ENCODE peak calls at places on chromosomes 12 and 14, in ten cellular contexts. V is left ventricle myocardium inferior; X is RWPE1; C is MCF 10A; K is stomach; G is breast epithelium; Q is lower leg skin; J is spleen; T is astrocyte of the spinal cord; S is CD8-positive, alpha-beta T cell. B is an unnamed sample.

GRCh38 chr12:90211017-90211416 is 502.4 kb upstream of the ATP2B1 start:
- DNase-seq in V (no peak), X (peak; percentile 84), C (peak; percentile 61), K (no peak), G (no peak), Q (no peak), J (no peak), T (peak; percentile 57), S (no peak), B (no peak)

GRCh38 chr14:51462182-51462581 is 189.5 kb upstream of the FRMD6 start:
- DNase-seq in V (no peak), X (peak; percentile 21), C (peak; percentile 38), K (no peak), G (no peak), Q (no peak), J (no peak), T (no peak), S (no peak), B (no peak)

GRCh38 chr12:124474709-124475108 is 92.7 kb downstream of the NCOR2 start:
- DNase-seq in V (peak; percentile 80), X (no peak), C (no peak), K (no peak), G (no peak), Q (no peak), J (no peak), T (no peak), S (no peak), B (peak; percentile 71)

GRCh38 chr12:47302111-47302597 is 222.4 kb upstream of the AMIGO2 start:
- DNase-seq in V (no peak), X (no peak), C (no peak), K (no peak), G (no peak), Q (no peak), J (no peak), T (no peak), S (no peak), B (no peak)

GRCh38 chr12:6264402-6265037 is 46.0 kb upstream of the PLEKHG6 start:
- DNase-seq in V (no peak), X (no peak), C (no peak), K (peak; percentile 78), G (no peak), Q (no peak), J (peak; percentile 23), T (no peak), S (no peak), B (peak; percentile 91)

GRCh38 chr14:103594265-103594664 is 31.5 kb downstream of the COA8 start:
- DNase-seq in V (peak; percentile 28), X (peak; percentile 65), C (peak; percentile 13), K (no peak), G (no peak), Q (no peak), J (no peak), T (peak; percentile 83), S (no peak), B (peak; percentile 82)

GRCh38 chr14:60095781-60096450 is 4.2 kb downstream of the PCNX4 start:
- DNase-seq in V (no peak), X (no peak), C (no peak), K (no peak), G (no peak), Q (no peak), J (no peak), T (peak; percentile 56), S (no peak), B (no peak)

GRCh38 chr12:52681551-52682380 is 1.6 kb upstream of the KRT1 start:
- DNase-seq in V (no peak), X (no peak), C (no peak), K (no peak), G (peak; percentile 9), Q (no peak), J (no peak), T (no peak), S (peak; percentile 51), B (no peak)

GRCh38 chr14:69749956-69750355 is 17.0 kb upstream of the SRSF5 start:
- DNase-seq in V (no peak), X (no peak), C (no peak), K (no peak), G (no peak), Q (no peak), J (no peak), T (no peak), S (no peak), B (no peak)

GRCh38 chr14:35531960-35532747 is 1.8 kb upstream of the INSM2 start:
- DNase-seq in V (no peak), X (no peak), C (no peak), K (no peak), G (no peak), Q (no peak), J (no peak), T (no peak), S (no peak), B (no peak)

GRCh38 chr12:97561321-97562230 is 99.0 kb downstream of the RMST start:
- DNase-seq in V (no peak), X (no peak), C (no peak), K (no peak), G (no peak), Q (no peak), J (no peak), T (no peak), S (no peak), B (no peak)

GRCh38 chr14:100223332-100224171 is 15.4 kb upstream of the YY1 start:
- DNase-seq in V (no peak), X (no peak), C (no peak), K (no peak), G (no peak), Q (no peak), J (peak; percentile 15), T (no peak), S (no peak), B (no peak)

GRCh38 chr12:113697646-113698504 is 226.2 kb upstream of the LHX5 start:
- DNase-seq in V (no peak), X (no peak), C (no peak), K (no peak), G (no peak), Q (no peak), J (no peak), T (no peak), S (no peak), B (no peak)

GRCh38 chr12:130829391-130830245 is 9.4 kb downstream of the STX2 start:
- DNase-seq in V (no peak), X (no peak), C (no peak), K (no peak), G (no peak), Q (peak; percentile 80), J (no peak), T (no peak), S (no peak), B (no peak)

GRCh38 chr12:3033538-3033865 is 43.7 kb upstream of the TSPAN9 start:
- DNase-seq in V (no peak), X (no peak), C (no peak), K (no peak), G (no peak), Q (no peak), J (no peak), T (no peak), S (no peak), B (no peak)

GRCh38 chr14:105158804-105159203 is 9.8 kb downstream of the JAG2 start:
- DNase-seq in V (no peak), X (no peak), C (no peak), K (no peak), G (no peak), Q (no peak), J (no peak), T (no peak), S (no peak), B (no peak)

GRCh38 chr14:99668998-99669314 is 15.1 kb upstream of the CYP46A1 start:
- DNase-seq in V (no peak), X (no peak), C (no peak), K (no peak), G (no peak), Q (no peak), J (no peak), T (no peak), S (no peak), B (no peak)

GRCh38 chr12:15227004-15227679 is 5.9 kb upstream of the RERG start:
- DNase-seq in V (peak; percentile 35), X (peak; percentile 28), C (peak; percentile 87), K (peak; percentile 59), G (no peak), Q (no peak), J (no peak), T (peak; percentile 65), S (no peak), B (peak; percentile 59)
- TF ChIP-seq CTCF in V (peak; percentile 67), X (peak; percentile 45), C (peak; percentile 59), K (peak; percentile 61), G (peak; percentile 44), Q (no peak), J (peak; percentile 4), T (peak; percentile 85), S (peak; percentile 51), B (peak; percentile 55)

GRCh38 chr12:11209098-11209497 is 22.4 kb upstream of the TAS2R42 start:
- DNase-seq in V (no peak), X (no peak), C (no peak), K (no peak), G (no peak), Q (no peak), J (no peak), T (no peak), S (no peak), B (no peak)
- TF ChIP-seq CTCF in V (no peak), X (no peak), C (no peak), K (no peak), G (no peak), Q (no peak), J (no peak), T (no peak), S (no peak), B (no peak)

GRCh38 chr14:101704140-101704539 is 57.4 kb upstream of the PPP2R5C start:
- DNase-seq in V (no peak), X (no peak), C (no peak), K (no peak), G (no peak), Q (peak; percentile 50), J (no peak), T (no peak), S (no peak), B (no peak)

GRCh38 chr14:101706509-101707284 is 54.8 kb upstream of the PPP2R5C start:
- DNase-seq in V (no peak), X (no peak), C (no peak), K (no peak), G (no peak), Q (peak; percentile 84), J (no peak), T (no peak), S (no peak), B (peak; percentile 75)

GRCh38 chr14:101707863-101708620 is 53.5 kb upstream of the PPP2R5C start:
- DNase-seq in V (no peak), X (no peak), C (no peak), K (no peak), G (no peak), Q (peak; percentile 77), J (no peak), T (no peak), S (no peak), B (peak; percentile 54)

GRCh38 chr14:101707285-101707842 is 54.1 kb upstream of the PPP2R5C start:
- DNase-seq in V (no peak), X (peak; percentile 71), C (peak; percentile 88), K (no peak), G (no peak), Q (peak; percentile 86), J (no peak), T (peak; percentile 83), S (no peak), B (no peak)

GRCh38 chr14:101705733-101706508 is 55.6 kb upstream of the PPP2R5C start:
- DNase-seq in V (peak; percentile 73), X (no peak), C (no peak), K (peak; percentile 57), G (no peak), Q (peak; percentile 91), J (peak; percentile 95), T (peak; percentile 8), S (peak; percentile 59), B (peak; percentile 95)
- TF ChIP-seq CTCF in V (peak; percentile 10), X (no peak), C (no peak), K (no peak), G (no peak), Q (no peak), J (no peak), T (no peak), S (no peak), B (no peak)

GRCh38 chr14:24144451-24144850 is 2.0 kb downstream of the PSME2 start:
- DNase-seq in V (no peak), X (no peak), C (no peak), K (no peak), G (no peak), Q (no peak), J (no peak), T (no peak), S (no peak), B (no peak)
- TF ChIP-seq CTCF in V (no peak), X (no peak), C (no peak), K (no peak), G (no peak), Q (no peak), J (no peak), T (no peak), S (no peak), B (no peak)